ENCODE peak calls at places on chromosomes 5 and 9, in six cellular contexts. L is GM23248, X is neural progenitor cell, Q is hepatocyte, G is fibroblast of lung, N is IMR-90. C is an unnamed sample.
A peak's percentile ranks its signal among the peaks of the same experiment; 100 is the strongest.

GRCh38 chr9:131080589-131080988 is 15.7 kb upstream of the AIF1L start:
- DNase-seq in G (no peak), X (no peak), Q (no peak), N (no peak), L (no peak), C (no peak)

GRCh38 chr5:94705427-94705826 is 87.0 kb downstream of the SLF1 start:
- DNase-seq in N (peak; percentile 46), X (no peak), Q (no peak), G (peak; percentile 14), L (no peak), C (no peak)

GRCh38 chr5:177529247-177529901 is 12.6 kb upstream of the DDX41 start:
- DNase-seq in X (no peak), N (no peak), L (no peak), G (no peak), Q (no peak), C (no peak)

GRCh38 chr9:89013660-89014059 is 22.4 kb downstream of the S1PR3 start:
- DNase-seq in Q (no peak), X (no peak), L (no peak), G (no peak), N (no peak), C (no peak)

GRCh38 chr9:116860509-116861120 is 173.5 kb downstream of the TRIM32 start:
- DNase-seq in N (peak; percentile 63), G (peak; percentile 38), L (peak; percentile 79), X (peak; percentile 85), Q (peak; percentile 84), C (peak; percentile 86)

GRCh38 chr5:150642567-150642927 is 2.1 kb downstream of the SYNPO start:
- DNase-seq in Q (peak; percentile 82), G (peak; percentile 93), N (peak; percentile 88), X (peak; percentile 12), L (peak; percentile 96), C (peak; percentile 87)

GRCh38 chr5:8081179-8081578 is 212.2 kb downstream of the MTRR start:
- DNase-seq in N (no peak), G (no peak), X (no peak), L (no peak), Q (no peak), C (no peak)

GRCh38 chr5:66864240-66864884 is 268.2 kb downstream of the MAST4 start:
- DNase-seq in Q (no peak), L (peak; percentile 78), X (no peak), G (peak; percentile 65), N (peak; percentile 47), C (peak; percentile 64)

GRCh38 chr9:19807182-19807892 is 18.5 kb upstream of the SLC24A2 start:
- DNase-seq in X (no peak), L (no peak), N (no peak), Q (no peak), G (no peak), C (no peak)

GRCh38 chr9:124497441-124497840 is 9.8 kb downstream of the NR5A1 start:
- DNase-seq in X (no peak), N (no peak), L (no peak), G (no peak), Q (no peak), C (no peak)

GRCh38 chr9:4739587-4740372 is 1.2 kb downstream of the AK3 start:
- DNase-seq in N (no peak), Q (peak; percentile 30), L (peak; percentile 33), X (no peak), G (peak; percentile 23), C (no peak)

GRCh38 chr5:112960316-112960715 is 16.3 kb upstream of the DCP2 start:
- DNase-seq in X (no peak), G (no peak), Q (no peak), L (no peak), N (no peak), C (no peak)

GRCh38 chr9:116855881-116856662 is 169.0 kb downstream of the TRIM32 start:
- DNase-seq in X (no peak), N (no peak), G (peak; percentile 29), Q (no peak), L (peak; percentile 44), C (no peak)

GRCh38 chr5:86228147-86228546 is 389.6 kb upstream of the COX7C start:
- DNase-seq in N (no peak), G (no peak), L (no peak), Q (no peak), X (no peak), C (no peak)

GRCh38 chr9:16572005-16572727 is 298.3 kb downstream of the BNC2 start:
- DNase-seq in G (no peak), X (peak; percentile 63), Q (no peak), N (no peak), L (no peak), C (no peak)

GRCh38 chr5:118733394-118733793 is 255.0 kb downstream of the DTWD2 start:
- DNase-seq in X (no peak), L (no peak), G (no peak), Q (no peak), N (no peak), C (no peak)

GRCh38 chr9:21789541-21790037 is 12.8 kb upstream of the MTAP start:
- DNase-seq in G (peak; percentile 92), Q (peak; percentile 91), X (peak; percentile 86), N (peak; percentile 95), L (peak; percentile 93), C (peak; percentile 88)

GRCh38 chr5:181246276-181247050 is 2.8 kb upstream of the RACK1 start:
- DNase-seq in N (peak; percentile 78), Q (peak; percentile 95), L (peak; percentile 97), G (peak; percentile 82), X (peak; percentile 84), C (peak; percentile 91)

GRCh38 chr9:97905228-97905627 is 17.1 kb downstream of the TRMO start:
- DNase-seq in X (no peak), Q (no peak), G (no peak), N (no peak), L (no peak), C (no peak)

GRCh38 chr5:133199366-133199901 is 147.6 kb downstream of the HSPA4 start:
- DNase-seq in Q (no peak), N (no peak), L (no peak), X (no peak), G (no peak), C (no peak)

GRCh38 chr5:41312478-41313060 is 99.2 kb upstream of the C6 start:
- DNase-seq in X (no peak), G (peak; percentile 16), L (no peak), N (no peak), Q (no peak), C (no peak)

GRCh38 chr5:89471556-89471955 is 588.6 kb upstream of the MEF2C start:
- DNase-seq in G (peak; percentile 37), L (peak; percentile 72), X (no peak), N (no peak), Q (no peak), C (no peak)

GRCh38 chr5:175214152-175214551 is 229.8 kb downstream of the DRD1 start:
- DNase-seq in Q (peak; percentile 30), X (no peak), G (peak; percentile 97), N (peak; percentile 97), L (peak; percentile 86), C (no peak)

GRCh38 chr9:98899399-98900056 is 44.2 kb upstream of the COL15A1 start:
- DNase-seq in G (peak; percentile 75), N (peak; percentile 91), X (no peak), Q (peak; percentile 69), L (peak; percentile 89), C (no peak)

DNA sequence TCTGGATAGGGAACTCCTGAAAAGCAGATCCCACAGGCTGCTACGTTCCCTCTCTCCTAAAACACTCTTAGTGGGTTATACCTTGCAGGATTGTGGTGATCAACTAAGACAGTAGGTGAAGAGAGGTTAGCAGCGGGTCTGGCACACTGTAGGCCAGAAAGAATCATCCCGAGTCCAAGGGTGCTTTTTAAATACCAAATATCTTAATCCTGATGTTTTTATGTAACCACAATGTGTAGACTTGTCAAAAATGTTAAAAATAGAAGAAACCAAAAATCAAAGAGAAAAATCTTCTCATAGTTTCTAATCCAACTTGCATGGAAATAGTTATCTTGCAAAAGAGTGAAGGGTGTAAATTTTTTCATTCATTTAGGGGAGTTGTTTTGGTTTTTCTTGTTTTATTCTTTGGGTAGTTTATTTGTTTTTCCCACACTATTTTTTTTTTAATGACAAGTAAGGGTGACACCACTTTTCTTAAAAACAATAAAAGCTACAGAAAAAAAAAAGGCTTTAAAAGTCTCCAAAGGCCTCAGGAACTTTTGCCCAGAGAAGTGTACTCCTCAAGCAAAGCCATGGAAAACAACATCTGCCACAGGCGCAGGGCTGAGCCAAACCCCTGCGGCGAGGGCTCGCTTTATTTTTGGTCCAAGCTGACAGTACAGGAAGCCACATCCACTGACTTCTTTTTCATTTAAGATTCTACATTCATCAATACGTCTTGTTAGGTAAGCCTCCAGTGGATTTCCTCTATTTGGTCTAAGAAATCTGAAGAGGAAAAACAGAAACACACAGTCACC is 52.1 kb upstream of the IFNK start:
- DNase-seq in L (peak; percentile 26), G (peak; percentile 26), Q (no peak), X (no peak), N (no peak), C (no peak)
- H3K4me2 ChIP-seq in L (no peak overlapping the region), G (no peak overlapping the region), Q (no peak overlapping the region), X (no peak overlapping the region), N (no peak overlapping the region), C (no peak overlapping the region)

GRCh38 chr9:127780126-127780885 is 1.8 kb upstream of the SH2D3C start:
- DNase-seq in Q (no peak), L (no peak), G (no peak), N (no peak), X (peak; percentile 41), C (no peak)
- H3K4me2 ChIP-seq in Q (no peak overlapping the region), L (no peak overlapping the region), G (no peak overlapping the region), N (no peak overlapping the region), X (no peak overlapping the region), C (no peak overlapping the region)

GRCh38 chr5:71887680-71888079 is 168.6 kb downstream of the CARTPT start:
- DNase-seq in L (peak; percentile 89), N (peak; percentile 94), X (peak; percentile 54), G (peak; percentile 86), Q (peak; percentile 53), C (peak; percentile 89)
- H3K4me2 ChIP-seq in L (peak overlapping the region; percentile 46), N (peak overlapping the region; percentile 99), X (no peak overlapping the region), G (peak overlapping the region; percentile 69), Q (no peak overlapping the region), C (no peak overlapping the region)

GRCh38 chr9:87551692-87552303 is 54.1 kb downstream of the DAPK1 start:
- DNase-seq in L (no peak), G (no peak), Q (no peak), X (no peak), N (no peak), C (peak; percentile 56)

GRCh38 chr9:87547665-87548064 is 50.0 kb downstream of the DAPK1 start:
- DNase-seq in Q (peak; percentile 76), N (no peak), L (no peak), X (no peak), G (peak; percentile 64), C (peak; percentile 58)

GRCh38 chr9:87550253-87550954 is 52.7 kb downstream of the DAPK1 start:
- DNase-seq in L (no peak), X (no peak), Q (no peak), G (no peak), N (no peak), C (no peak)

GRCh38 chr9:87548159-87548558 is 50.5 kb downstream of the DAPK1 start:
- DNase-seq in G (no peak), X (no peak), N (no peak), Q (no peak), L (no peak), C (no peak)

GRCh38 chr9:87549774-87550173 is 52.1 kb downstream of the DAPK1 start:
- DNase-seq in N (no peak), G (no peak), Q (no peak), L (no peak), X (no peak), C (no peak)
- H3K4me2 ChIP-seq in N (no peak overlapping the region), G (no peak overlapping the region), Q (no peak overlapping the region), L (no peak overlapping the region), X (no peak overlapping the region), C (no peak overlapping the region)

GRCh38 chr5:140548300-140548688 is 832 bp downstream of the EIF4EBP3 start:
- DNase-seq in N (no peak), X (no peak), L (no peak), Q (peak; percentile 37), G (no peak), C (no peak)
- H3K4me2 ChIP-seq in N (no peak overlapping the region), X (peak overlapping the region; percentile 81), L (peak overlapping the region; percentile 90), Q (peak overlapping the region; percentile 82), G (peak overlapping the region; percentile 49), C (peak overlapping the region; percentile 63)

GRCh38 chr9:111598730-111599091 is 736 bp downstream of the PTGR1 start:
- DNase-seq in Q (peak; percentile 51), X (no peak), G (peak; percentile 44), N (peak; percentile 62), L (peak; percentile 84), C (peak; percentile 29)
- H3K4me2 ChIP-seq in Q (peak overlapping the region; percentile 95), X (peak overlapping the region; percentile 84), G (peak overlapping the region; percentile 92), N (peak overlapping the region; percentile 78), L (peak overlapping the region; percentile 91), C (peak overlapping the region; percentile 28)